ENCODE peak calls at places on chromosomes 13 and 19, in seven cellular contexts. P, E, Y, X, L, R and W are unnamed samples.

GRCh38 chr19:15418588-15419412 is at the start of gene AKAP8L:
- DNase-seq in P (peak), E (peak), L (peak), X (peak), Y (peak), R (peak), W (peak)

GRCh38 chr13:36536546-36536945 is 104.3 kb downstream of the CCNA1 start:
- DNase-seq in E (no peak), X (no peak), P (no peak), R (no peak), L (no peak), Y (no peak), W (no peak)

GRCh38 chr13:77918391-77919261 is at the start of gene EDNRB:
- DNase-seq in P (peak), X (peak), E (peak), Y (peak), L (peak), R (peak), W (peak)

GRCh38 chr13:70520275-70520674 is 412.0 kb upstream of the KLHL1 start:
- DNase-seq in E (no peak), Y (no peak), X (no peak), L (peak), R (no peak), P (no peak), W (no peak)

GRCh38 chr19:15161028-15161984 is 39.5 kb downstream of the NOTCH3 start:
- DNase-seq in X (no peak), P (peak), Y (no peak), L (peak), E (peak), R (no peak), W (peak)

GRCh38 chr13:45623516-45624090 is 8.1 kb upstream of the ERICH6B start:
- DNase-seq in E (peak), Y (no peak), L (peak), R (no peak), X (no peak), P (peak), W (no peak)

GRCh38 chr13:33509642-33510229 is 224.2 kb upstream of the STARD13 start:
- DNase-seq in E (peak), Y (no peak), X (no peak), P (no peak), L (peak), R (no peak), W (no peak)

GRCh38 chr19:41535029-41535622 is 40.8 kb upstream of the CEACAM21 start:
- DNase-seq in P (no peak), X (no peak), R (no peak), E (no peak), Y (no peak), L (no peak), W (no peak)

GRCh38 chr19:10395436-10395835 is 7.9 kb downstream of the CDC37 start:
- DNase-seq in P (no peak), R (no peak), Y (no peak), E (no peak), L (no peak), X (no peak), W (no peak)

GRCh38 chr13:100129605-100130004 is 40.7 kb downstream of the PCCA start:
- DNase-seq in Y (no peak), L (no peak), E (peak), R (no peak), P (no peak), X (no peak), W (peak)

GRCh38 chr19:6509118-6509971 is 7.2 kb upstream of the TUBB4A start:
- DNase-seq in X (no peak), L (no peak), R (no peak), Y (no peak), E (no peak), P (no peak), W (no peak)

GRCh38 chr19:6551091-6551490 is 20.3 kb downstream of the TNFSF9 start:
- DNase-seq in X (no peak), R (no peak), Y (no peak), E (no peak), L (no peak), P (no peak), W (no peak)

GRCh38 chr19:7637374-7638256 is 705 bp downstream of the STXBP2 start:
- DNase-seq in X (no peak), P (no peak), L (peak), Y (no peak), E (no peak), R (no peak), W (peak)

GRCh38 chr19:47186337-47187022 is 44.5 kb downstream of the BBC3 start:
- DNase-seq in Y (no peak), L (no peak), P (no peak), R (no peak), X (no peak), E (no peak), W (no peak)

GRCh38 chr13:84570831-84571230 is 688.6 kb upstream of the SLITRK1 start:
- DNase-seq in E (no peak), P (peak), R (no peak), X (no peak), Y (no peak), L (no peak), W (no peak)

GRCh38 chr13:112859817-112860190 is 109.2 kb upstream of the MCF2L start:
- DNase-seq in X (no peak), L (peak), P (peak), Y (no peak), E (peak), R (no peak), W (no peak)

GRCh38 chr19:16301999-16302694 is 22.5 kb upstream of the KLF2 start:
- DNase-seq in L (no peak), P (peak), X (no peak), Y (no peak), E (no peak), R (no peak), W (no peak)

GRCh38 chr13:28349371-28349770 is 145.6 kb downstream of the FLT1 start:
- DNase-seq in X (no peak), E (peak), Y (no peak), L (peak), R (no peak), P (no peak), W (no peak)

GRCh38 chr13:103291693-103292572 is 225.7 kb upstream of the SLC10A2 start:
- DNase-seq in X (no peak), Y (peak), L (no peak), R (no peak), E (peak), P (no peak), W (no peak)

GRCh38 chr13:51549050-51549449 is 35.2 kb upstream of the WDFY2 start:
- DNase-seq in Y (no peak), L (no peak), R (no peak), P (no peak), E (peak), X (no peak), W (peak)

GRCh38 chr19:54426291-54426918 is 11.1 kb downstream of the TTYH1 start:
- DNase-seq in P (no peak), E (no peak), X (no peak), R (no peak), Y (no peak), L (no peak), W (peak)

GRCh38 chr19:12617646-12618045 is 6.9 kb downstream of the ZNF791 start:
- DNase-seq in E (no peak), Y (no peak), X (no peak), P (no peak), L (no peak), R (no peak), W (peak)

GRCh38 chr13:33817513-33817842 is 471 bp upstream of the RFC3 start:
- DNase-seq in P (peak), Y (no peak), X (no peak), L (no peak), R (no peak), E (no peak), W (no peak)

GRCh38 chr19:52351512-52351911 is 15.5 kb downstream of the ZNF610 start:
- DNase-seq in X (peak), P (no peak), Y (no peak), R (peak), E (peak), L (no peak), W (no peak)

GRCh38 chr13:109955598-109955997 is 169.2 kb upstream of the IRS2 start:
- DNase-seq in R (no peak), Y (no peak), L (peak), X (no peak), E (no peak), P (peak), W (no peak)

GRCh38 chr19:49222011-49222410 is 64.4 kb downstream of the TRPM4 start:
- DNase-seq in Y (no peak), E (no peak), P (no peak), R (no peak), X (no peak), L (peak), W (no peak)

GRCh38 chr13:114106991-114107685 is 25.3 kb downstream of the RASA3 start:
- DNase-seq in P (no peak), Y (no peak), L (no peak), X (no peak), E (no peak), R (no peak), W (no peak)

GRCh38 chr19:48830088-48830487 is 6.2 kb downstream of the HSD17B14 start:
- DNase-seq in L (no peak), Y (no peak), P (no peak), E (peak), R (no peak), X (no peak), W (no peak)

DNA sequence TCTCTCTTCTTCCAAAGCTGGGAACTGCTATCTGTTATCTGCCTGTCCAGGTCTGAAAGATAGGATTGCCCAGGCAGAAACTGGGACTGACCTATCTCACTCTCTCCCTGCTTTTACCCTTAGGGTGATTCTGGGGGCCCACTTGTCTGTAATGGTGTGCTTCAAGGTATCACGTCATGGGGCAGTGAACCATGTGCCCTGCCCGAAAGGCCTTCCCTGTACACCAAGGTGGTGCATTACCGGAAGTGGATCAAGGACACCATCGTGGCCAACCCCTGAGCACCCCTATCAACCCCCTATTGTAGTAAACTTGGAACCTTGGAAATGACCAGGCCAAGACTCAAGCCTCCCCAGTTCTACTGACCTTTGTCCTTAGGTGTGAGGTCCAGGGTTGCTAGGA is 5.1 kb downstream of the KLK3 start:
- DNase-seq in E (no peak), Y (no peak), X (no peak), P (no peak), L (no peak), R (no peak), W (no peak)
- H3K23ac ChIP-seq in E (no peak), Y (no peak), X (no peak), P (no peak), L (no peak), R (no peak), W (no peak)

GRCh38 chr19:38216785-38217746 is 7.0 kb downstream of the DPF1 start:
- DNase-seq in R (no peak), Y (no peak), P (no peak), E (no peak), L (no peak), X (no peak), W (no peak)

GRCh38 chr19:38221919-38222828 is 1.8 kb downstream of the DPF1 start:
- DNase-seq in E (no peak), Y (no peak), R (no peak), L (no peak), X (peak), P (no peak), W (no peak)

GRCh38 chr19:38221421-38221820 is 2.6 kb downstream of the DPF1 start:
- DNase-seq in L (no peak), P (no peak), X (no peak), Y (no peak), E (no peak), R (no peak), W (no peak)

GRCh38 chr19:38218204-38218603 is 5.8 kb downstream of the DPF1 start:
- DNase-seq in P (no peak), R (no peak), Y (no peak), X (no peak), E (no peak), L (no peak), W (no peak)

DNA sequence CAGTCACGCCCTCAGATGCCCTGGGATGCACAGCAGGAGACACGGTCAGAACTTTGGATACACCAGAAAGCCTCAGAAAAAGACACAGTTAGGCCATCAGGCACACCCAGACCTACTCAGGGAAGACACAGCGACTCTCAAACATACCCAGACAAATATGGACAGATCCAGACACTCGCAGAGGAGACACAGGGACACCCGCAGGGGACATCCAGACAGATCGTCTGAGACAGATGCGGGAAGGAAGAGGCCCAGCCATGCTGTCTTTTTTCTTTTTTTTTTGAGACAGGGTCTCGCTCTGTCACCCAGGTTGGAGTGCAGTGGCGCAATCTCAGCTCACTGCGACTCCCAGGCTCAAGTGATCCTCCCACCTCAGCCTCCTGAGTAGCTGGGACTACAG is 4.8 kb downstream of the DPF1 start:
- DNase-seq in R (no peak), L (no peak), E (no peak), P (no peak), X (no peak), Y (no peak), W (no peak)
- H3K4ac ChIP-seq in R (no peak), L (no peak), E (no peak), P (no peak), X (no peak), Y (no peak), W (no peak)

GRCh38 chr13:104683789-104684188 is 1617.6 kb upstream of the SLC10A2 start:
- DNase-seq in Y (no peak), X (no peak), R (no peak), E (peak), P (no peak), L (no peak), W (no peak)
- H3K23ac ChIP-seq in Y (no peak), X (no peak), R (no peak), E (no peak), P (no peak), L (no peak), W (no peak)

DNA sequence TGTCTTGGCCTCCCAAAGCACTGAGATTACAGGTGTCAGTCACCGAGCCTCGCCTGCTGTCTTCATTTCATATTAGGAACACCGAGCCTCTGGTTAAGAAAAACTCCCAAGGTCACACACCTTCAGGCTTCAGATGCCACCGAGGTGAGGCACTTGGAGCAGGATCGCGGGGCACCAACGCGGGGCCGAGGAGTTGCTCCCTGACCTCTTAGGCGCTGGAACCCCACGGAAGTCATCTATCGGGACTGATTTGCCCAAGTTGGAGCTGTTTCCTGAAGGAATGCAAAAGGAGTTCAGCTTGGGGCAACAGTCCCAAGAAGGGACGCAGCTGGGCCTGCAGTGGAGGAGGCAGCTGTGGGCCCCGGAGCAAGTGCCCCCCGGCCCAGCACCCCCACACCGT is 50.3 kb upstream of the XPO4 start:
- DNase-seq in L (no peak), P (no peak), X (no peak), R (no peak), E (no peak), Y (no peak), W (no peak)
- H3K4ac ChIP-seq in L (no peak), P (no peak), X (no peak), R (no peak), E (no peak), Y (no peak), W (peak)

GRCh38 chr19:43847246-43847645 is 20.1 kb downstream of the ZNF283 start:
- DNase-seq in L (no peak), E (peak), R (no peak), X (no peak), Y (no peak), P (no peak), W (no peak)

GRCh38 chr19:43847884-43848283 is 20.8 kb downstream of the ZNF283 start:
- DNase-seq in E (peak), X (no peak), R (no peak), P (no peak), Y (no peak), L (no peak), W (no peak)

GRCh38 chr19:43848821-43849220 is 21.7 kb downstream of the ZNF283 start:
- DNase-seq in L (no peak), X (no peak), E (no peak), R (no peak), P (no peak), Y (no peak), W (no peak)
- H3K23ac ChIP-seq in L (no peak), X (no peak), E (no peak), R (no peak), P (no peak), Y (no peak), W (no peak)

GRCh38 chr13:21538753-21539152 is 65.2 kb downstream of the MICU2 start:
- DNase-seq in R (no peak), E (no peak), Y (no peak), X (no peak), P (no peak), L (no peak), W (no peak)
- H3K4ac ChIP-seq in R (no peak), E (no peak), Y (no peak), X (no peak), P (no peak), L (no peak), W (no peak)